ENCODE peak calls at places on chromosomes 2 and 18, in four cellular contexts. One of them, this sample, is unnamed.

GRCh38 chr2:86468162-86469033 is 27.2 kb downstream of the KDM3A start:
- DNase-seq in brain microvascular endothelial cell: no peak
- DNase-seq in GM12865: no peak
- DNase-seq in fibroblast of lung: no peak
- DNase-seq in this sample: no peak

GRCh38 chr18:13449651-13450050 is 231.1 kb downstream of the LDLRAD4 start:
- DNase-seq in brain microvascular endothelial cell: no peak
- DNase-seq in GM12865: no peak
- DNase-seq in fibroblast of lung: no peak
- DNase-seq in this sample: no peak

GRCh38 chr2:68483011-68483410 is 15.6 kb downstream of the APLF start:
- DNase-seq in brain microvascular endothelial cell: no peak
- DNase-seq in GM12865: no peak
- DNase-seq in fibroblast of lung: no peak
- DNase-seq in this sample: no peak

GRCh38 chr2:171244466-171244969 is 83.8 kb upstream of the TLK1 start:
- DNase-seq in brain microvascular endothelial cell: peak
- DNase-seq in GM12865: no peak
- DNase-seq in fibroblast of lung: peak
- DNase-seq in this sample: no peak

GRCh38 chr2:9973691-9974090 is 22.2 kb downstream of the GRHL1 start:
- DNase-seq in brain microvascular endothelial cell: no peak
- DNase-seq in GM12865: no peak
- DNase-seq in fibroblast of lung: peak
- DNase-seq in this sample: no peak

GRCh38 chr2:183069174-183069573 is 9.4 kb upstream of the DUSP19 start:
- DNase-seq in brain microvascular endothelial cell: no peak
- DNase-seq in GM12865: no peak
- DNase-seq in fibroblast of lung: no peak
- DNase-seq in this sample: no peak

GRCh38 chr2:49840428-49840975 is 686.2 kb upstream of the FSHR start:
- DNase-seq in brain microvascular endothelial cell: no peak
- DNase-seq in GM12865: no peak
- DNase-seq in fibroblast of lung: no peak
- DNase-seq in this sample: no peak

GRCh38 chr2:228722311-228722710 is 540.8 kb upstream of the SPHKAP start:
- DNase-seq in brain microvascular endothelial cell: no peak
- DNase-seq in GM12865: no peak
- DNase-seq in fibroblast of lung: no peak
- DNase-seq in this sample: no peak

GRCh38 chr2:160695402-160696060 is 201.9 kb upstream of the RBMS1 start:
- DNase-seq in brain microvascular endothelial cell: no peak
- DNase-seq in GM12865: no peak
- DNase-seq in fibroblast of lung: peak
- DNase-seq in this sample: no peak

GRCh38 chr2:78907089-78907488 is 118.4 kb upstream of the REG3G start:
- DNase-seq in brain microvascular endothelial cell: no peak
- DNase-seq in GM12865: no peak
- DNase-seq in fibroblast of lung: no peak
- DNase-seq in this sample: no peak

GRCh38 chr2:217822296-217823252 is 180.2 kb downstream of the TNS1 start:
- DNase-seq in brain microvascular endothelial cell: no peak
- DNase-seq in GM12865: no peak
- DNase-seq in fibroblast of lung: peak
- DNase-seq in this sample: no peak

GRCh38 chr2:180327185-180327584 is 320.1 kb upstream of the CWC22 start:
- DNase-seq in brain microvascular endothelial cell: no peak
- DNase-seq in GM12865: no peak
- DNase-seq in fibroblast of lung: no peak
- DNase-seq in this sample: no peak

GRCh38 chr2:80380767-80381166 is 76.2 kb upstream of the LRRTM1 start:
- DNase-seq in brain microvascular endothelial cell: no peak
- DNase-seq in GM12865: no peak
- DNase-seq in fibroblast of lung: no peak
- DNase-seq in this sample: no peak

GRCh38 chr2:176768185-176768584 is 444.4 kb upstream of the HNRNPA3 start:
- DNase-seq in brain microvascular endothelial cell: no peak
- DNase-seq in GM12865: no peak
- DNase-seq in fibroblast of lung: no peak
- DNase-seq in this sample: no peak

GRCh38 chr2:149100739-149101699 is 62.5 kb downstream of the LYPD6B start:
- DNase-seq in brain microvascular endothelial cell: no peak
- DNase-seq in GM12865: no peak
- DNase-seq in fibroblast of lung: no peak
- DNase-seq in this sample: no peak

GRCh38 chr2:149101818-149102217 is 63.3 kb downstream of the LYPD6B start:
- DNase-seq in brain microvascular endothelial cell: no peak
- DNase-seq in GM12865: no peak
- DNase-seq in fibroblast of lung: peak
- DNase-seq in this sample: no peak

GRCh38 chr2:149098722-149099121 is 60.2 kb downstream of the LYPD6B start:
- DNase-seq in brain microvascular endothelial cell: no peak
- DNase-seq in GM12865: no peak
- DNase-seq in fibroblast of lung: peak
- DNase-seq in this sample: no peak

GRCh38 chr2:149094217-149095015 is 55.9 kb downstream of the LYPD6B start:
- DNase-seq in brain microvascular endothelial cell: no peak
- DNase-seq in GM12865: no peak
- DNase-seq in fibroblast of lung: peak
- DNase-seq in this sample: no peak

DNA sequence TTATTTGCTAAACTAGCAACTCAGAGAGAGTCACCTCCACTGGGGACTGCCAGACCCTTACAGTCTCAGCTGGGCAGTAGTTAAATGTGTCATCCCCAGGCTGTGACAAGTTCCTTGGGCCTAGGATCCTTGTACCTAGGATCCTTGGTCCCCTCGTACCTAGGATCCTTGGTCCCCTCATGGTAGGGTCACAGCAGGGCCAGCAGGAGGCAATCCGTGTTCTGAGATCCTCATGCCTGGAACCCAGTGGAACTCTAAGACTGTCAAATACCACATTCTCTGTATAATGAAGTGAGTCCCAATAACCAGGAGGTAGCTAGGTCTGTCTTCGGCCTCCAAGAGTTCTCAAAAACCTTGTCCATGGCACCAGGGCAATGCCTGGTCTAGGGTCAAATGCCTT is 60.8 kb downstream of the LYPD6B start:
- DNase-seq in brain microvascular endothelial cell: no peak
- DNase-seq in GM12865: no peak
- DNase-seq in fibroblast of lung: no peak
- DNase-seq in this sample: no peak
- TF ChIP-seq CTCF in brain microvascular endothelial cell: no peak
- TF ChIP-seq CTCF in GM12865: no peak
- TF ChIP-seq CTCF in fibroblast of lung: no peak
- TF ChIP-seq CTCF in this sample: no peak

GRCh38 chr2:11327871-11328270 is 16.6 kb downstream of the ROCK2 start:
- DNase-seq in brain microvascular endothelial cell: no peak
- DNase-seq in GM12865: no peak
- DNase-seq in fibroblast of lung: no peak
- DNase-seq in this sample: no peak

GRCh38 chr2:11330457-11331142 is 13.8 kb downstream of the ROCK2 start:
- DNase-seq in brain microvascular endothelial cell: no peak
- DNase-seq in GM12865: no peak
- DNase-seq in fibroblast of lung: no peak
- DNase-seq in this sample: no peak

GRCh38 chr2:11325961-11326691 is 18.3 kb downstream of the ROCK2 start:
- DNase-seq in brain microvascular endothelial cell: no peak
- DNase-seq in GM12865: peak
- DNase-seq in fibroblast of lung: no peak
- DNase-seq in this sample: no peak

GRCh38 chr2:11329759-11330158 is 14.7 kb downstream of the ROCK2 start:
- DNase-seq in brain microvascular endothelial cell: no peak
- DNase-seq in GM12865: no peak
- DNase-seq in fibroblast of lung: peak
- DNase-seq in this sample: no peak

DNA sequence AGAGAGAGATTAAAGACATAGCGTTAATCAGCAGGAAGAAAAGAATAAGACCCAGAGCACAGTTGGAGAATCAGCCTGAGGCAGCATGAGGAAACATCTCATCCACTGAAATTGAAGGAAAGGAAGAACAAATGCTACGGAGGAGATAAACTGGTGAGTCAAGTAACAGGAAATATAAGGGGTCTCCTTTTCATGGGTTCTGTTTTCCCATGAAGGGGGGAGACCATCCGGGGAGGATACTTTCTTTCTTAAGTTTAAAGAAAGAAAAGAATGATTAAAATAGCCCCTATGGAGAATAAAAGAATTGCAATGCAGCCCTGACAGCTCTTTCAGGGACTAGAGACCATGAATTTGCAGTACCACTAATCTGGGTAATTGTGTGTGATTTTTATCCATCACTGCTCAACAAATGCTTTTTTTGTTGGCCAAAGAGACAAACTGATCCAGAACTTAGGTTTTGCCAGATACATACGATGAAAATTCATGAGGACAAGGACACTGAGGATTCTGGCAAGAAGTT is 17.7 kb downstream of the ROCK2 start:
- DNase-seq in brain microvascular endothelial cell: no peak
- DNase-seq in GM12865: no peak
- DNase-seq in fibroblast of lung: no peak
- DNase-seq in this sample: no peak
- TF ChIP-seq CTCF in brain microvascular endothelial cell: no peak
- TF ChIP-seq CTCF in GM12865: no peak
- TF ChIP-seq CTCF in fibroblast of lung: no peak
- TF ChIP-seq CTCF in this sample: no peak

DNA sequence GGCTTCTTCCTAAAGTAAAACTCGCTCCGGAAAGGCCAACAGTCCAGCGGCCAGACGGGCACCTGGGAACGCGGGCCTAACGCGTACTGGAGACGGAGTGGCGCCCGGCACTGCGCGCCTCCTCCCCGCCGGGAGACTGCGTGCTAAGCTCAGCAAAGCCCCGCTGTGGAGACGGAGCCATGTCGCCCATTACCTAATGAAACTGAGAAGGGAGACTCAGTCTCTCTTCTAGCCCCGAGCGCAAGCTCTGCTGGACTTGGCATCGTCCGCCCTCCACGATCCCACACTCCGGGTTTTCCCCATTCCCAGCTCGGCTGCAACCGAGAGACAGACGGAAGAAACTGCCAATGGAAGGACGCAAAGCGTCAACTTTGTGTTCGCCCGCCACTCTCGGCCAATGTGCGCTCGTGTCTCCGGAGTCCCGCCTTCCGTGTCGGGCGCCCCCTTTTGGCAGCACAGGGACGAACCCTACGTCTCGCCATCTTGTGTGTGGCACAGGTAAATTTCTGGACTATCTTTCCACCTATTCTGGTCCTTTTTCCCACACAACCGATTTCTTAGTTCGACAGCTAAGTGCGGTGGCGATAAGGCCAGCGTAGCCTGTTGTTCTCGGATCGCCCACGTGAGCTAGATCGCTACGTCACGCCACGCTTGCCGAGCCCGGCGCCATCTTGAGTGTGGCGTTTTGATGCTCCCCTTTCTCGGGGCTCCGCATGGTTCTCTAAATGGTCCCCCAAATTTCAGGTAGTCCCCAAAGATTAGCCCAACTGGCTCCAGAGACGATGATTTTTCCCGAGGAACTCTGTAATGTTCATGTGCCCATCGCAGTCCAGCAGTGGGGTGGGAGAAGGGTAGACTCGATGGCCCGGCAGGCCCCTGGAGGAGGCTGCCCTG is 1.3 kb upstream of the PTMA start:
- DNase-seq in brain microvascular endothelial cell: peak
- DNase-seq in GM12865: peak
- DNase-seq in fibroblast of lung: peak
- DNase-seq in this sample: peak
- TF ChIP-seq CTCF in brain microvascular endothelial cell: peak
- TF ChIP-seq CTCF in GM12865: peak
- TF ChIP-seq CTCF in fibroblast of lung: peak
- TF ChIP-seq CTCF in this sample: peak

GRCh38 chr18:32461704-32462272 is 8.9 kb downstream of the GAREM1 start:
- DNase-seq in brain microvascular endothelial cell: no peak
- DNase-seq in GM12865: no peak
- DNase-seq in fibroblast of lung: peak
- DNase-seq in this sample: no peak
- TF ChIP-seq CTCF in brain microvascular endothelial cell: no peak
- TF ChIP-seq CTCF in GM12865: no peak
- TF ChIP-seq CTCF in fibroblast of lung: no peak
- TF ChIP-seq CTCF in this sample: no peak

DNA sequence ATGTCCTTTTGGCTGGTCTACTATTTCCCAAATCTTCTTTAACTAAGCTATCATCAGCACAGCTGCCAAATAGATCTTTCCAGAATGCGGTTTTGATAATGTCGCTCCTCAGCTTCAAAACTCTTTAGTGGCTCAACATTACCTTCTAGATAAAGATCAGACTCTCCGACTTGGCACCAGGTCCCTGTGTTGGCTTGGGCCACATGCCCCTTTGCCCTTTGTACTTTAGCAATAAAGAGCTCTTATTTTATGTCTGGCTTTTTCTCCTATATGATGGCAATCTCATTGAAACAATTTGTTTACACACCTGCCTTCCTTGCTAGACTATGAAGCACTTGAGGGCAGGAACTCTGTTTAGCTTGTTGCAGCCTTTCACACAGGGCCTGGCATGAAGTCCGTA is 128.9 kb upstream of the GATA6 start:
- DNase-seq in brain microvascular endothelial cell: no peak
- DNase-seq in GM12865: no peak
- DNase-seq in fibroblast of lung: no peak
- DNase-seq in this sample: no peak
- TF ChIP-seq CTCF in brain microvascular endothelial cell: no peak
- TF ChIP-seq CTCF in GM12865: no peak
- TF ChIP-seq CTCF in fibroblast of lung: no peak
- TF ChIP-seq CTCF in this sample: no peak

GRCh38 chr2:55768991-55769390 is 75.3 kb upstream of the PNPT1 start:
- DNase-seq in brain microvascular endothelial cell: no peak
- DNase-seq in GM12865: no peak
- DNase-seq in fibroblast of lung: peak
- DNase-seq in this sample: no peak

GRCh38 chr2:55766947-55767346 is 73.3 kb upstream of the PNPT1 start:
- DNase-seq in brain microvascular endothelial cell: no peak
- DNase-seq in GM12865: no peak
- DNase-seq in fibroblast of lung: no peak
- DNase-seq in this sample: no peak

GRCh38 chr2:55775828-55776227 is 82.2 kb upstream of the PNPT1 start:
- DNase-seq in brain microvascular endothelial cell: no peak
- DNase-seq in GM12865: no peak
- DNase-seq in fibroblast of lung: no peak
- DNase-seq in this sample: no peak

GRCh38 chr2:55772309-55772980 is 78.8 kb upstream of the PNPT1 start:
- DNase-seq in brain microvascular endothelial cell: no peak
- DNase-seq in GM12865: no peak
- DNase-seq in fibroblast of lung: no peak
- DNase-seq in this sample: no peak

DNA sequence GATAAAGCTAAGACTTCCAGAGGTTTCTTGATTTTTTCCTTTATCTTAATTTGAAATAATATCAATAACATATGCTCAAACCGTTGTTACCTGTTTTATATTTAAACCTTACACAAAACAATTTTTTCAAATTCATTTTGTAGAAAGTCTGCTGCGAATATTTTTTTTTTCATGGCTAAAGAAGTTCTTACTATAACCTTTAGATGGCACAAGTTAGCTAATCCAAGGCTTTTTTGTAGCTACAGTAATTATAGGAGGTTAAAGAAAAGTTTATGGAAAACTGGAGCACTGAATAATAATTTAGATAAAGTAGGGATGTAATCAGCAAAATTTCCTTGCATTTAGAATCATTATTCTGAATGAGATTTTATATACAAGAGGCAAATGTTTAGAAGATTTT is 78.0 kb upstream of the PNPT1 start:
- DNase-seq in brain microvascular endothelial cell: no peak
- DNase-seq in GM12865: no peak
- DNase-seq in fibroblast of lung: peak
- DNase-seq in this sample: peak
- TF ChIP-seq CTCF in brain microvascular endothelial cell: peak
- TF ChIP-seq CTCF in GM12865: peak
- TF ChIP-seq CTCF in fibroblast of lung: peak
- TF ChIP-seq CTCF in this sample: peak

This sample was measured in GM13977.